ENCODE peak calls at places on chromosome 1, in ten cellular contexts. D, K, E, P, O, Z, T, L, Y and F are unnamed samples.

GRCh38 chr1:45929257-45929687 is 125.9 kb downstream of the MAST2 start:
- DNase-seq in D (no peak), K (peak; percentile 91), E (peak; percentile 82), P (no peak), O (no peak), Z (no peak), T (peak; percentile 96), L (peak; percentile 44), Y (no peak), F (peak; percentile 54)

GRCh38 chr1:156390409-156391144 is 21.6 kb downstream of the RHBG start:
- DNase-seq in D (no peak), K (no peak), E (no peak), P (no peak), O (no peak), Z (no peak), T (no peak), L (no peak), Y (no peak), F (no peak)

GRCh38 chr1:245434285-245434684 is 279.5 kb downstream of the KIF26B start:
- DNase-seq in D (no peak), K (no peak), E (no peak), P (no peak), O (no peak), Z (no peak), T (no peak), L (no peak), Y (no peak), F (peak; percentile 11)

GRCh38 chr1:212232020-212232570 is 53.1 kb upstream of the PPP2R5A start:
- DNase-seq in D (no peak), K (no peak), E (no peak), P (no peak), O (no peak), Z (no peak), T (no peak), L (no peak), Y (no peak), F (no peak)

GRCh38 chr1:202710070-202711025 is at the start of gene SYT2:
- DNase-seq in D (no peak), K (no peak), E (no peak), P (peak; percentile 16), O (no peak), Z (no peak), T (no peak), L (peak; percentile 17), Y (peak; percentile 12), F (peak; percentile 72)

GRCh38 chr1:84721152-84721551 is 30.9 kb upstream of the SSX2IP start:
- DNase-seq in D (no peak), K (peak; percentile 70), E (peak; percentile 58), P (no peak), O (no peak), Z (no peak), T (peak; percentile 81), L (no peak), Y (no peak), F (no peak)

GRCh38 chr1:235074335-235075120 is 54.1 kb downstream of the TOMM20 start:
- DNase-seq in D (peak; percentile 78), K (peak; percentile 92), E (peak; percentile 92), P (peak; percentile 36), O (peak; percentile 58), Z (peak; percentile 46), T (peak; percentile 92), L (peak; percentile 54), Y (peak; percentile 51), F (no peak)

GRCh38 chr1:229059671-229060079 is 211.2 kb upstream of the RAB4A start:
- DNase-seq in D (no peak), K (peak; percentile 9), E (peak; percentile 38), P (no peak), O (peak; percentile 51), Z (peak; percentile 59), T (peak; percentile 4), L (peak; percentile 76), Y (no peak), F (no peak)

GRCh38 chr1:112998592-112999235 is 42.7 kb upstream of the SLC16A1 start:
- DNase-seq in D (no peak), K (peak; percentile 94), E (peak; percentile 84), P (no peak), O (peak; percentile 70), Z (peak; percentile 40), T (peak; percentile 71), L (peak; percentile 76), Y (no peak), F (peak; percentile 83)

GRCh38 chr1:192702212-192702993 is 66.5 kb downstream of the RGS13 start:
- DNase-seq in D (no peak), K (peak; percentile 68), E (peak; percentile 74), P (no peak), O (no peak), Z (no peak), T (peak; percentile 89), L (peak; percentile 89), Y (no peak), F (peak; percentile 67)

GRCh38 chr1:145906954-145907755 is 2.7 kb downstream of the ITGA10 start:
- DNase-seq in D (no peak), K (peak; percentile 9), E (peak; percentile 61), P (no peak), O (no peak), Z (no peak), T (peak; percentile 30), L (no peak), Y (no peak), F (no peak)

GRCh38 chr1:219419135-219419534 is 193.8 kb downstream of the ZC3H11B start:
- DNase-seq in D (no peak), K (no peak), E (no peak), P (no peak), O (no peak), Z (no peak), T (no peak), L (no peak), Y (peak; percentile 4), F (no peak)

GRCh38 chr1:203116048-203116810 is 11.3 kb upstream of the ADORA1 start:
- DNase-seq in D (no peak), K (no peak), E (no peak), P (no peak), O (no peak), Z (no peak), T (no peak), L (no peak), Y (no peak), F (no peak)

GRCh38 chr1:228869312-228869824 is 134.1 kb downstream of the RHOU start:
- DNase-seq in D (no peak), K (no peak), E (no peak), P (no peak), O (no peak), Z (no peak), T (no peak), L (no peak), Y (no peak), F (no peak)

GRCh38 chr1:51792864-51793263 is 85.7 kb downstream of the NRDC start:
- DNase-seq in D (no peak), K (peak; percentile 65), E (peak; percentile 69), P (no peak), O (no peak), Z (no peak), T (peak; percentile 88), L (peak; percentile 66), Y (no peak), F (no peak)
- TF ChIP-seq CTCF in D (no peak), K (no peak), E (no peak), P (no peak), O (no peak), Z (no peak), T (no peak), L (no peak), Y (no peak), F (no peak)

GRCh38 chr1:1628656-1629429 is 3.1 kb upstream of the MMP23B start:
- DNase-seq in D (no peak), K (no peak), E (no peak), P (no peak), O (no peak), Z (no peak), T (no peak), L (no peak), Y (no peak), F (no peak)
- H3K4me3 ChIP-seq in D (peak overlapping the region; percentile 11), K (no peak overlapping the region), E (no peak overlapping the region), P (no peak overlapping the region), O (no peak overlapping the region), Z (no peak overlapping the region), T (no peak overlapping the region), L (no peak overlapping the region), Y (no peak overlapping the region), F (no peak overlapping the region)

GRCh38 chr1:174408142-174408541 is 39.6 kb upstream of the GPR52 start:
- DNase-seq in D (no peak), K (peak; percentile 75), E (no peak), P (no peak), O (no peak), Z (no peak), T (peak; percentile 19), L (no peak), Y (no peak), F (no peak)

GRCh38 chr1:174407705-174408104 is 40.1 kb upstream of the GPR52 start:
- DNase-seq in D (no peak), K (peak; percentile 85), E (no peak), P (no peak), O (no peak), Z (no peak), T (no peak), L (no peak), Y (no peak), F (no peak)

GRCh38 chr1:174414205-174414604 is 33.6 kb upstream of the GPR52 start:
- DNase-seq in D (no peak), K (no peak), E (peak; percentile 20), P (no peak), O (no peak), Z (no peak), T (no peak), L (no peak), Y (no peak), F (no peak)

GRCh38 chr1:174417921-174418320 is 29.8 kb upstream of the GPR52 start:
- DNase-seq in D (no peak), K (no peak), E (no peak), P (no peak), O (no peak), Z (no peak), T (no peak), L (no peak), Y (no peak), F (no peak)

DNA sequence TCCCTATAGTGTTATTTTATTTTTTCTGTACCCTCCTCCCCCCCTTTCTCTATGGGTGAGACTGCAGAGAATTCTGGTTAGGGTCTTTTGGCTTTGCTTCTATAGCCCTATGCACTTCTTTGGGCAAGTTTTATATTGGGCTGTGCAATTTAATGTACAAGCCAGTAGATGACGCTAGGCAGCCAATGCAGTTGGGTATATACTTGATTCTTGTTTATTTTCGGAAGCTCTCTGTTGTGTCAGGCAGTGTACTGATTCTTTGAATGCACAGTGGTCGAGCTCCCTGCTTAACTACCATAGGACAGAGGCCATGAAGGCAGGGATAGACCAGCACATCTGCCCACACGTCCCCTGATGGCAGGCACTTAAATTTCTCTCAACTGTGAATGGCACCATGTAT is 34.1 kb upstream of the GPR52 start:
- DNase-seq in D (no peak), K (peak; percentile 4), E (peak; percentile 55), P (no peak), O (no peak), Z (no peak), T (no peak), L (peak; percentile 57), Y (no peak), F (peak; percentile 10)
- TF ChIP-seq CTCF in D (no peak), K (peak; percentile 33), E (peak; percentile 65), P (no peak), O (no peak), Z (peak; percentile 13), T (peak; percentile 24), L (peak; percentile 59), Y (no peak), F (peak; percentile 44)

DNA sequence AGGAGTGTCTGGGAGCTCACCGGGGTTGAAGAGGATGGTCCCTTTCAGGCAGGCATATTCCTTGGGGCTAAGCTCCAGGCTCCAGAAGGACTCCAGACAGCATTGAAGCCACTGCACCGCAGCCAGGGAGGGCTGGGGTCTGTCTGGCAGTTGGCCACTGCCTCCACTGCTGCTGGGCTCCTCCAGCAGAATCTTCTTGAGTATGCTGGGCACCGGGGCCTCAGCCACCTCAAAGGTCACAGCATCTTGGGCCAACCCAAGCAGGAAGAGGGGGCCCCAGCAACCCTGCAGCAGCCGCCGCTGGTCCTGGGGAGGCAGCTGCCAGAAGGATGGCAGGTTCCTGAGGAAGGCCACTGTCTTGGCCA is 404 bp downstream of the NR0B2 start:
- DNase-seq in D (no peak), K (no peak), E (no peak), P (no peak), O (no peak), Z (no peak), T (no peak), L (no peak), Y (no peak), F (no peak)
- H3K4me3 ChIP-seq in D (no peak overlapping the region), K (no peak overlapping the region), E (no peak overlapping the region), P (no peak overlapping the region), O (no peak overlapping the region), Z (peak overlapping the region; percentile 62), T (no peak overlapping the region), L (no peak overlapping the region), Y (no peak overlapping the region), F (no peak overlapping the region)